ENCODE peak calls at places on chromosomes 12 and 14, in seven cellular contexts. One of them, this sample, is unnamed.

GRCh38 chr14:80047761-80048160 is 163.5 kb downstream of the DIO2 start:
- DNase-seq in GM10248: no peak
- DNase-seq in activated T-cell treated with anti-CD3 and anti-CD28 coated beads for 1 hour: no peak
- DNase-seq in BJ: no peak
- DNase-seq in NCI-H1417: no peak
- DNase-seq in activated CD8-positive, alpha-beta T cell treated with anti-CD3 and anti-CD28 coated beads, Interleukin-2, amount 10 ng/mL, durations not matched to agents 7 days and 5 days: no peak
- DNase-seq in C1 segment of cervical spinal cord: peak
- DNase-seq in this sample: no peak

GRCh38 chr12:49763006-49763591 is 21.7 kb downstream of the TMBIM6 start:
- DNase-seq in GM10248: peak
- DNase-seq in activated T-cell treated with anti-CD3 and anti-CD28 coated beads for 1 hour: peak
- DNase-seq in BJ: no peak
- DNase-seq in NCI-H1417: no peak
- DNase-seq in activated CD8-positive, alpha-beta T cell treated with anti-CD3 and anti-CD28 coated beads, Interleukin-2, amount 10 ng/mL, durations not matched to agents 7 days and 5 days: peak
- DNase-seq in C1 segment of cervical spinal cord: peak
- DNase-seq in this sample: peak

GRCh38 chr14:104195854-104196253 is 57.5 kb downstream of the KIF26A start:
- DNase-seq in GM10248: no peak
- DNase-seq in activated T-cell treated with anti-CD3 and anti-CD28 coated beads for 1 hour: no peak
- DNase-seq in BJ: no peak
- DNase-seq in NCI-H1417: peak
- DNase-seq in activated CD8-positive, alpha-beta T cell treated with anti-CD3 and anti-CD28 coated beads, Interleukin-2, amount 10 ng/mL, durations not matched to agents 7 days and 5 days: no peak
- DNase-seq in C1 segment of cervical spinal cord: no peak
- DNase-seq in this sample: no peak

GRCh38 chr14:70821916-70822705 is 12.8 kb upstream of the MAP3K9 start:
- DNase-seq in GM10248: peak
- DNase-seq in activated T-cell treated with anti-CD3 and anti-CD28 coated beads for 1 hour: peak
- DNase-seq in BJ: no peak
- DNase-seq in NCI-H1417: peak
- DNase-seq in activated CD8-positive, alpha-beta T cell treated with anti-CD3 and anti-CD28 coated beads, Interleukin-2, amount 10 ng/mL, durations not matched to agents 7 days and 5 days: peak
- DNase-seq in C1 segment of cervical spinal cord: peak
- DNase-seq in this sample: peak

GRCh38 chr14:61321385-61322010 is at the start of gene PRKCH:
- DNase-seq in GM10248: peak
- DNase-seq in activated T-cell treated with anti-CD3 and anti-CD28 coated beads for 1 hour: peak
- DNase-seq in BJ: no peak
- DNase-seq in NCI-H1417: peak
- DNase-seq in activated CD8-positive, alpha-beta T cell treated with anti-CD3 and anti-CD28 coated beads, Interleukin-2, amount 10 ng/mL, durations not matched to agents 7 days and 5 days: peak
- DNase-seq in C1 segment of cervical spinal cord: no peak
- DNase-seq in this sample: peak

GRCh38 chr14:90273532-90273931 is 17.2 kb downstream of the PSMC1 start:
- DNase-seq in GM10248: no peak
- DNase-seq in activated T-cell treated with anti-CD3 and anti-CD28 coated beads for 1 hour: no peak
- DNase-seq in BJ: no peak
- DNase-seq in NCI-H1417: no peak
- DNase-seq in activated CD8-positive, alpha-beta T cell treated with anti-CD3 and anti-CD28 coated beads, Interleukin-2, amount 10 ng/mL, durations not matched to agents 7 days and 5 days: no peak
- DNase-seq in C1 segment of cervical spinal cord: no peak
- DNase-seq in this sample: no peak

GRCh38 chr12:56338643-56339422 is at the start of gene IL23A:
- DNase-seq in GM10248: peak
- DNase-seq in activated T-cell treated with anti-CD3 and anti-CD28 coated beads for 1 hour: peak
- DNase-seq in BJ: no peak
- DNase-seq in NCI-H1417: peak
- DNase-seq in activated CD8-positive, alpha-beta T cell treated with anti-CD3 and anti-CD28 coated beads, Interleukin-2, amount 10 ng/mL, durations not matched to agents 7 days and 5 days: peak
- DNase-seq in C1 segment of cervical spinal cord: no peak
- DNase-seq in this sample: peak

GRCh38 chr12:25493682-25494081 is 59.4 kb downstream of the LMNTD1 start:
- DNase-seq in GM10248: no peak
- DNase-seq in activated T-cell treated with anti-CD3 and anti-CD28 coated beads for 1 hour: no peak
- DNase-seq in BJ: no peak
- DNase-seq in NCI-H1417: no peak
- DNase-seq in activated CD8-positive, alpha-beta T cell treated with anti-CD3 and anti-CD28 coated beads, Interleukin-2, amount 10 ng/mL, durations not matched to agents 7 days and 5 days: no peak
- DNase-seq in C1 segment of cervical spinal cord: no peak
- DNase-seq in this sample: no peak

GRCh38 chr12:6199531-6200265 is 502 bp upstream of the CD9 start:
- DNase-seq in GM10248: no peak
- DNase-seq in activated T-cell treated with anti-CD3 and anti-CD28 coated beads for 1 hour: no peak
- DNase-seq in BJ: no peak
- DNase-seq in NCI-H1417: no peak
- DNase-seq in activated CD8-positive, alpha-beta T cell treated with anti-CD3 and anti-CD28 coated beads, Interleukin-2, amount 10 ng/mL, durations not matched to agents 7 days and 5 days: no peak
- DNase-seq in C1 segment of cervical spinal cord: no peak
- DNase-seq in this sample: no peak

GRCh38 chr12:57868870-57869609 is 22.5 kb upstream of the CTDSP2 start:
- DNase-seq in GM10248: no peak
- DNase-seq in activated T-cell treated with anti-CD3 and anti-CD28 coated beads for 1 hour: no peak
- DNase-seq in BJ: no peak
- DNase-seq in NCI-H1417: no peak
- DNase-seq in activated CD8-positive, alpha-beta T cell treated with anti-CD3 and anti-CD28 coated beads, Interleukin-2, amount 10 ng/mL, durations not matched to agents 7 days and 5 days: no peak
- DNase-seq in C1 segment of cervical spinal cord: peak
- DNase-seq in this sample: no peak

GRCh38 chr12:100128509-100128908 is 14.2 kb downstream of the BLTP3B start:
- DNase-seq in GM10248: no peak
- DNase-seq in activated T-cell treated with anti-CD3 and anti-CD28 coated beads for 1 hour: no peak
- DNase-seq in BJ: no peak
- DNase-seq in NCI-H1417: no peak
- DNase-seq in activated CD8-positive, alpha-beta T cell treated with anti-CD3 and anti-CD28 coated beads, Interleukin-2, amount 10 ng/mL, durations not matched to agents 7 days and 5 days: no peak
- DNase-seq in C1 segment of cervical spinal cord: no peak
- DNase-seq in this sample: no peak

GRCh38 chr14:55066223-55066622 is 14.8 kb downstream of the MAPK1IP1L start:
- DNase-seq in GM10248: no peak
- DNase-seq in activated T-cell treated with anti-CD3 and anti-CD28 coated beads for 1 hour: no peak
- DNase-seq in BJ: no peak
- DNase-seq in NCI-H1417: no peak
- DNase-seq in activated CD8-positive, alpha-beta T cell treated with anti-CD3 and anti-CD28 coated beads, Interleukin-2, amount 10 ng/mL, durations not matched to agents 7 days and 5 days: no peak
- DNase-seq in C1 segment of cervical spinal cord: no peak
- DNase-seq in this sample: no peak

GRCh38 chr14:65476290-65476941 is 63.9 kb downstream of the FUT8 start:
- DNase-seq in GM10248: no peak
- DNase-seq in activated T-cell treated with anti-CD3 and anti-CD28 coated beads for 1 hour: no peak
- DNase-seq in BJ: no peak
- DNase-seq in NCI-H1417: no peak
- DNase-seq in activated CD8-positive, alpha-beta T cell treated with anti-CD3 and anti-CD28 coated beads, Interleukin-2, amount 10 ng/mL, durations not matched to agents 7 days and 5 days: no peak
- DNase-seq in C1 segment of cervical spinal cord: no peak
- DNase-seq in this sample: no peak

GRCh38 chr14:65750906-65751305 is 338.4 kb downstream of the FUT8 start:
- DNase-seq in GM10248: no peak
- DNase-seq in activated T-cell treated with anti-CD3 and anti-CD28 coated beads for 1 hour: no peak
- DNase-seq in BJ: no peak
- DNase-seq in NCI-H1417: peak
- DNase-seq in activated CD8-positive, alpha-beta T cell treated with anti-CD3 and anti-CD28 coated beads, Interleukin-2, amount 10 ng/mL, durations not matched to agents 7 days and 5 days: no peak
- DNase-seq in C1 segment of cervical spinal cord: no peak
- DNase-seq in this sample: no peak

GRCh38 chr14:74589291-74589879 is 22.7 kb downstream of the LTBP2 start:
- DNase-seq in GM10248: no peak
- DNase-seq in activated T-cell treated with anti-CD3 and anti-CD28 coated beads for 1 hour: no peak
- DNase-seq in BJ: no peak
- DNase-seq in NCI-H1417: no peak
- DNase-seq in activated CD8-positive, alpha-beta T cell treated with anti-CD3 and anti-CD28 coated beads, Interleukin-2, amount 10 ng/mL, durations not matched to agents 7 days and 5 days: no peak
- DNase-seq in C1 segment of cervical spinal cord: no peak
- DNase-seq in this sample: no peak

GRCh38 chr14:59262717-59263469 is 74.4 kb downstream of the DAAM1 start:
- DNase-seq in GM10248: no peak
- DNase-seq in activated T-cell treated with anti-CD3 and anti-CD28 coated beads for 1 hour: no peak
- DNase-seq in BJ: no peak
- DNase-seq in NCI-H1417: peak
- DNase-seq in activated CD8-positive, alpha-beta T cell treated with anti-CD3 and anti-CD28 coated beads, Interleukin-2, amount 10 ng/mL, durations not matched to agents 7 days and 5 days: no peak
- DNase-seq in C1 segment of cervical spinal cord: no peak
- DNase-seq in this sample: no peak

GRCh38 chr14:68203871-68204270 is 384.3 kb downstream of the RAD51B start:
- DNase-seq in GM10248: no peak
- DNase-seq in activated T-cell treated with anti-CD3 and anti-CD28 coated beads for 1 hour: no peak
- DNase-seq in BJ: no peak
- DNase-seq in NCI-H1417: no peak
- DNase-seq in activated CD8-positive, alpha-beta T cell treated with anti-CD3 and anti-CD28 coated beads, Interleukin-2, amount 10 ng/mL, durations not matched to agents 7 days and 5 days: no peak
- DNase-seq in C1 segment of cervical spinal cord: no peak
- DNase-seq in this sample: no peak

GRCh38 chr14:104283197-104284106 is 145.1 kb downstream of the KIF26A start:
- DNase-seq in GM10248: no peak
- DNase-seq in activated T-cell treated with anti-CD3 and anti-CD28 coated beads for 1 hour: no peak
- DNase-seq in BJ: no peak
- DNase-seq in NCI-H1417: peak
- DNase-seq in activated CD8-positive, alpha-beta T cell treated with anti-CD3 and anti-CD28 coated beads, Interleukin-2, amount 10 ng/mL, durations not matched to agents 7 days and 5 days: no peak
- DNase-seq in C1 segment of cervical spinal cord: no peak
- DNase-seq in this sample: no peak

GRCh38 chr12:110874781-110875180 is 28.0 kb downstream of the CCDC63 start:
- DNase-seq in GM10248: no peak
- DNase-seq in activated T-cell treated with anti-CD3 and anti-CD28 coated beads for 1 hour: no peak
- DNase-seq in BJ: no peak
- DNase-seq in NCI-H1417: no peak
- DNase-seq in activated CD8-positive, alpha-beta T cell treated with anti-CD3 and anti-CD28 coated beads, Interleukin-2, amount 10 ng/mL, durations not matched to agents 7 days and 5 days: no peak
- DNase-seq in C1 segment of cervical spinal cord: no peak
- DNase-seq in this sample: no peak

GRCh38 chr12:124392271-124392990 is 97.5 kb downstream of the RFLNA start:
- DNase-seq in GM10248: peak
- DNase-seq in activated T-cell treated with anti-CD3 and anti-CD28 coated beads for 1 hour: no peak
- DNase-seq in BJ: no peak
- DNase-seq in NCI-H1417: peak
- DNase-seq in activated CD8-positive, alpha-beta T cell treated with anti-CD3 and anti-CD28 coated beads, Interleukin-2, amount 10 ng/mL, durations not matched to agents 7 days and 5 days: peak
- DNase-seq in C1 segment of cervical spinal cord: no peak
- DNase-seq in this sample: no peak

GRCh38 chr14:58465425-58465824 is 37.9 kb downstream of the KIAA0586 start:
- DNase-seq in GM10248: no peak
- DNase-seq in activated T-cell treated with anti-CD3 and anti-CD28 coated beads for 1 hour: no peak
- DNase-seq in BJ: no peak
- DNase-seq in NCI-H1417: no peak
- DNase-seq in activated CD8-positive, alpha-beta T cell treated with anti-CD3 and anti-CD28 coated beads, Interleukin-2, amount 10 ng/mL, durations not matched to agents 7 days and 5 days: no peak
- DNase-seq in C1 segment of cervical spinal cord: no peak
- DNase-seq in this sample: no peak

GRCh38 chr12:18797604-18798003 is 59.7 kb downstream of the CAPZA3 start:
- DNase-seq in GM10248: no peak
- DNase-seq in activated T-cell treated with anti-CD3 and anti-CD28 coated beads for 1 hour: no peak
- DNase-seq in BJ: no peak
- DNase-seq in NCI-H1417: no peak
- DNase-seq in activated CD8-positive, alpha-beta T cell treated with anti-CD3 and anti-CD28 coated beads, Interleukin-2, amount 10 ng/mL, durations not matched to agents 7 days and 5 days: no peak
- DNase-seq in C1 segment of cervical spinal cord: no peak
- DNase-seq in this sample: no peak